ENCODE peak calls at places on chromosomes 4 and X, in seven cellular contexts. Z, M, A, S, Y, W and G are unnamed samples.

GRCh38 chr4:128524311-128524710 is 236.7 kb upstream of the PGRMC2 start:
- DNase-seq in Z (peak; percentile 92), M (no peak), A (peak; percentile 91), S (no peak), Y (no peak), W (peak; percentile 20), G (peak; percentile 76)

GRCh38 chr4:13656569-13656988 is 29.1 kb upstream of the BOD1L1 start:
- DNase-seq in Z (no peak), M (peak; percentile 55), A (peak; percentile 64), S (peak; percentile 80), Y (no peak), W (peak; percentile 57), G (peak; percentile 88)

GRCh38 chr4:15234585-15235126 is 193.2 kb upstream of the C1QTNF7 start:
- DNase-seq in Z (peak; percentile 71), M (no peak), A (peak; percentile 92), S (no peak), Y (peak; percentile 94), W (no peak), G (peak; percentile 91)

GRCh38 chr4:80407246-80407645 is 71.7 kb downstream of the CFAP299 start:
- DNase-seq in Z (peak; percentile 71), M (no peak), A (peak; percentile 63), S (no peak), Y (peak; percentile 77), W (no peak), G (peak; percentile 55)

GRCh38 chrX:79524642-79525041 is 157.5 kb upstream of the ITM2A start:
- DNase-seq in Z (no peak), M (peak; percentile 3), A (peak; percentile 4), S (no peak), Y (no peak), W (peak; percentile 40), G (peak; percentile 4)

GRCh38 chrX:87518504-87518903 is 902 bp downstream of the KLHL4 start:
- DNase-seq in Z (no peak), M (no peak), A (peak; percentile 33), S (no peak), Y (no peak), W (no peak), G (no peak)

GRCh38 chr4:112321768-112322684 is 24.9 kb downstream of the ALPK1 start:
- DNase-seq in Z (peak; percentile 9), M (peak; percentile 71), A (peak; percentile 61), S (peak; percentile 90), Y (no peak), W (peak; percentile 55), G (peak; percentile 83)

GRCh38 chrX:126985960-126986359 is 166.4 kb downstream of the PRR32 start:
- DNase-seq in Z (no peak), M (no peak), A (no peak), S (no peak), Y (no peak), W (no peak), G (no peak)